ENCODE peak calls at places on chromosomes 16 and 17, in six cellular contexts. G, W, S, D, Z and F are unnamed samples.
A peak's percentile ranks its signal among the peaks of the same experiment; 100 is the strongest.

GRCh38 chr17:79050591-79050990 is 24.0 kb upstream of the ENGASE start:
- DNase-seq in G (no peak), W (no peak), S (no peak), D (no peak), Z (no peak), F (no peak)

GRCh38 chr17:73359255-73359816 is 47.5 kb upstream of the CDC42EP4 start:
- DNase-seq in G (no peak), W (no peak), S (no peak), D (no peak), Z (no peak), F (no peak)

GRCh38 chr17:3534881-3535252 is 22.7 kb downstream of the TRPV3 start:
- DNase-seq in G (peak; percentile 34), W (peak; percentile 50), S (no peak), D (no peak), Z (no peak), F (no peak)

GRCh38 chr16:3509470-3509928 is 8.7 kb downstream of the CLUAP1 start:
- DNase-seq in G (no peak), W (no peak), S (peak; percentile 84), D (no peak), Z (no peak), F (no peak)

GRCh38 chr16:67173808-67174705 is 3.7 kb downstream of the NOL3 start:
- DNase-seq in G (peak; percentile 76), W (peak; percentile 82), S (no peak), D (no peak), Z (peak; percentile 82), F (no peak)

GRCh38 chr16:17470002-17470870 is 524 bp downstream of the XYLT1 start:
- DNase-seq in G (peak; percentile 23), W (no peak), S (no peak), D (peak; percentile 50), Z (no peak), F (peak; percentile 65)

GRCh38 chr17:78817123-78817522 is 23.5 kb downstream of the USP36 start:
- DNase-seq in G (no peak), W (no peak), S (no peak), D (no peak), Z (no peak), F (no peak)

GRCh38 chr16:4760221-4760910 is 6.6 kb downstream of the ZNF500 start:
- DNase-seq in G (no peak), W (no peak), S (no peak), D (no peak), Z (no peak), F (no peak)

GRCh38 chr17:47866941-47867340 is 16.0 kb upstream of the SP6 start:
- DNase-seq in G (no peak), W (no peak), S (no peak), D (peak; percentile 99), Z (no peak), F (no peak)

GRCh38 chr16:11685844-11686618 is 17.8 kb downstream of the SNN start:
- DNase-seq in G (no peak), W (no peak), S (no peak), D (no peak), Z (no peak), F (no peak)

GRCh38 chr17:6708357-6708961 is 4.7 kb downstream of the SLC13A5 start:
- DNase-seq in G (no peak), W (no peak), S (no peak), D (no peak), Z (no peak), F (no peak)

GRCh38 chr16:12253731-12254130 is 277.2 kb downstream of the SNX29 start:
- DNase-seq in G (no peak), W (no peak), S (no peak), D (no peak), Z (no peak), F (no peak)

GRCh38 chr17:59842901-59843652 is 49.7 kb downstream of the TUBD1 start:
- DNase-seq in G (no peak), W (peak; percentile 31), S (peak; percentile 80), D (no peak), Z (peak; percentile 96), F (no peak)

GRCh38 chr16:57265850-57266530 is 18.5 kb downstream of the PLLP start:
- DNase-seq in G (no peak), W (no peak), S (no peak), D (peak; percentile 87), Z (no peak), F (no peak)

GRCh38 chr17:65057520-65058075 is 1.1 kb upstream of the GNA13 start:
- DNase-seq in G (no peak), W (no peak), S (no peak), D (no peak), Z (no peak), F (no peak)

GRCh38 chr16:31128711-31129567 is 6.6 kb downstream of the PRSS8 start:
- DNase-seq in G (no peak), W (no peak), S (no peak), D (peak; percentile 51), Z (no peak), F (no peak)

DNA sequence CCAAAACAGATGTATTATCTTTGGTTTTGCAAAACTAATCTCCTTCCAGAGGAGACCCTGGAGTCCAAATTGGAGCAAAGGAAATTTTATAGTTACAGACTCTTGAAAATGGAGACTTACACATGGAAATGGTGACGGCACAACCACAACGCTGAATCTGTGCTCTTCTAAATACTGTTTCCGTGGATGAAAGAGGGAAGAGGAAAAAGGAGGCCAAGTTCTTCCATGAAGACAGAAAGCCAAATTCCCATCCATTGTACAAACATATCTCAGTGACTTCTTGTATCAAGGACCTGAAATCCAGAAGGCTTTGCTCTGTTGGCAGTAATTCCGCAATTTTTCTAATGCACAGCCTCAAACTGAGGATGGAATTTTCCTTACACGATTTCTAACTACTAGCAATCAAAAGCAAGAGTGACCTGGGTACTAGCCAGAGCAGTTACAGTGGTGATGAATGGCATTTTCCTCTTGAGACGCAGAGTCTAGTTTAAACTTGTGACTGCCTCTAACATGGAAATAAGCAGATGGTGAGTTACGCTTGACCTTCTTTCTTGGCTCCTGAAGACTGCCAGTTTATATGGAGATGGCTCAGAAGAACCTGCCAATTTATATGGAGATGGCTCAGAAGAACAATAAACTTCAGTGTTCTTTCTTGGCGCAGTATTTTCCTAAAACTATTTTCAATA is 38.4 kb downstream of the VPS53 start:
- DNase-seq in G (no peak), W (no peak), S (no peak), D (no peak), Z (no peak), F (no peak)
- TF ChIP-seq CREB1 in G (no peak), W (no peak), S (no peak), D (no peak), Z (no peak), F (no peak)

GRCh38 chr17:74549343-74549742 is 3.4 kb upstream of the CD300C start:
- DNase-seq in G (no peak), W (no peak), S (no peak), D (no peak), Z (no peak), F (no peak)
- TF ChIP-seq CREB1 in G (no peak), W (no peak), S (no peak), D (no peak), Z (no peak), F (no peak)

DNA sequence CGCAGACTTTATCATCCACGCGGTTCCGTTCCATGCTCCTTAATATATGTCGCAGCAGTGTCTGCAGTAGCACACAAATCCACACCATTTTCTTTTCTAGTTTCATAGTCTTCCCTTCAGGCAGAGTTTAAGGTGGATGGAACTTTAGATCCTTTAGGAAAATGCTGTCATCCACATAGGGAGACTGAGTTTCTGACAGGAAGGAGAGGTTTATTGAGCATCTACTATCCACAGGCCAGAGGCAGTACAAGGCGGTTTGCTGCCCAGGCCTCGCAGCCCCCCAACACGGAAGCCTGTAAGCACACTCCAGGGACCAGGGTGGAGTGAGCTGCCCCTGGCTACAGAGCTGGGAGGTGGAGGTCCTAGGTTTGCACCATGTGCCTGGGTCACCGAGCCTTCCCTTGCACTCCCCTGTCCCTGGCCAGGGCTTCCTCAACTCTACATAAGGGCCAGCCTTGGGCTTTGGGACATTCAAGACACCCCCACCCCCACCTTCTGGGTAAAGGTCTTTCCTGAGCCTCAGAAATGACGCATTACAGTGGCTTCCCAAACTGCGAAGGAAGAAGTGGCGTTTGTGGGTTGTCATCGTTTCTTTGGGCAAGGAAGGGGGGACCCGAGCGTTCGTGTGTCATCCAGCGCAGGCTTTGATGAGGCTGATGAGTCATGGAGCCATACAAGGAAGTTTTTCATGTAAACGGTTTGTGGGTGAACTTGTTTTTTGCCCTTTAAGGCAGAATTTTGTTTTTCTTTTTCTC is 146.5 kb upstream of the PLCG2 start:
- DNase-seq in G (no peak), W (no peak), S (no peak), D (peak; percentile 59), Z (no peak), F (no peak)
- TF ChIP-seq CREB1 in G (no peak), W (no peak), S (no peak), D (peak; percentile 68), Z (peak; percentile 18), F (no peak)

GRCh38 chr17:45225051-45225700 is 3.5 kb downstream of the FMNL1 start:
- DNase-seq in G (no peak), W (no peak), S (no peak), D (no peak), Z (no peak), F (no peak)
- TF ChIP-seq CREB1 in G (no peak), W (no peak), S (no peak), D (no peak), Z (no peak), F (no peak)